ENCODE peak calls at places on chromosomes 4 and X, in four cellular contexts. J is esophagus squamous epithelium, L is AG04450, R is body of pancreas. U is an unnamed sample.

GRCh38 chr4:79048878-79049277 is 109.6 kb upstream of the PAQR3 start:
- DNase-seq in J (no peak), L (no peak), R (no peak), U (no peak)

GRCh38 chrX:8447367-8447766 is 17.3 kb upstream of the VCX3B start:
- DNase-seq in J (no peak), L (no peak), R (no peak), U (no peak)

GRCh38 chrX:46130246-46130645 is 415.0 kb downstream of the ZNF674 start:
- DNase-seq in J (no peak), L (no peak), R (no peak), U (no peak)

GRCh38 chr4:168942985-168943384 is 67.1 kb downstream of the CBR4 start:
- DNase-seq in J (no peak), L (no peak), R (no peak), U (no peak)

GRCh38 chr4:123479944-123480343 is 83.3 kb downstream of the SPRY1 start:
- DNase-seq in J (no peak), L (no peak), R (no peak), U (peak)

GRCh38 chr4:83128235-83128929 is 13.9 kb upstream of the PLAC8 start:
- DNase-seq in J (no peak), L (peak), R (no peak), U (no peak)

GRCh38 chr4:180150818-180151217 is 2092.4 kb upstream of the TENM3 start:
- DNase-seq in J (no peak), L (no peak), R (no peak), U (no peak)

GRCh38 chrX:39011454-39012204 is 210.4 kb downstream of the MID1IP1 start:
- DNase-seq in J (no peak), L (no peak), R (no peak), U (no peak)

GRCh38 chr4:108466936-108467902 is 153.2 kb upstream of the RPL34 start:
- DNase-seq in J (no peak), L (peak), R (no peak), U (no peak)

GRCh38 chrX:23312136-23312535 is 22.5 kb upstream of the PTCHD1 start:
- DNase-seq in J (no peak), L (no peak), R (no peak), U (no peak)

GRCh38 chrX:85114776-85115175 is 111.1 kb downstream of the APOOL start:
- DNase-seq in J (no peak), L (no peak), R (no peak), U (no peak)

GRCh38 chr4:141102367-141102766 is 30.9 kb downstream of the RNF150 start:
- DNase-seq in J (no peak), L (no peak), R (no peak), U (no peak)

GRCh38 chr4:98481167-98481566 is 177.2 kb downstream of the TSPAN5 start:
- DNase-seq in J (no peak), L (no peak), R (peak), U (no peak)

GRCh38 chr4:148437439-148437838 is 4.8 kb downstream of the NR3C2 start:
- DNase-seq in J (no peak), L (no peak), R (no peak), U (no peak)

GRCh38 chr4:8915201-8916200 is 43.9 kb upstream of the HMX1 start:
- DNase-seq in J (no peak), L (no peak), R (no peak), U (no peak)

GRCh38 chr4:119478446-119479179 is 150.0 kb downstream of the PDE5A start:
- DNase-seq in J (no peak), L (no peak), R (no peak), U (no peak)

GRCh38 chr4:73936969-73937368 is 44.9 kb downstream of the PF4 start:
- DNase-seq in J (no peak), L (no peak), R (no peak), U (no peak)

GRCh38 chr4:101345271-101345595 is 2.1 kb downstream of the PPP3CA start:
- DNase-seq in J (no peak), L (no peak), R (no peak), U (no peak)

GRCh38 chr4:94352996-94353395 is 10.4 kb upstream of the HPGDS start:
- DNase-seq in J (no peak), L (no peak), R (no peak), U (no peak)

GRCh38 chrX:106862972-106863688 is 40.0 kb downstream of the RIPPLY1 start:
- DNase-seq in J (no peak), L (no peak), R (peak), U (peak)

GRCh38 chrX:48966796-48967579 is 4.7 kb downstream of the KCND1 start:
- DNase-seq in J (no peak), L (no peak), R (no peak), U (no peak)

GRCh38 chrX:28794751-28795150 is 207.5 kb downstream of the IL1RAPL1 start:
- DNase-seq in J (no peak), L (no peak), R (no peak), U (no peak)

GRCh38 chr4:52036875-52037274 is 1.2 kb downstream of the SGCB start:
- DNase-seq in J (no peak), L (no peak), R (no peak), U (no peak)

GRCh38 chr4:145014365-145014764 is 83.6 kb downstream of the ANAPC10 start:
- DNase-seq in J (no peak), L (no peak), R (no peak), U (no peak)

GRCh38 chr4:139297001-139297410 is 4.3 kb upstream of the NAA15 start:
- DNase-seq in J (no peak), L (no peak), R (no peak), U (no peak)

GRCh38 chr4:126718161-126718560 is 914.6 kb upstream of the INTU start:
- DNase-seq in J (no peak), L (no peak), R (no peak), U (no peak)

GRCh38 chr4:83546796-83547195 is 10.9 kb downstream of the GPAT3 start:
- DNase-seq in J (no peak), L (no peak), R (no peak), U (no peak)

GRCh38 chr4:7679431-7679830 is 244.7 kb upstream of the PSAPL1 start:
- DNase-seq in J (no peak), L (no peak), R (no peak), U (no peak)

GRCh38 chrX:119228506-119229290 is 7.4 kb upstream of the PGRMC1 start:
- DNase-seq in J (no peak), L (peak), R (no peak), U (no peak)

GRCh38 chr4:74531952-74532794 is 87.2 kb downstream of the AREG start:
- DNase-seq in J (no peak), L (peak), R (no peak), U (no peak)

GRCh38 chr4:83252782-83253405 is 31.7 kb downstream of the COQ2 start:
- DNase-seq in J (peak), L (no peak), R (peak), U (peak)

GRCh38 chr4:26524001-26524400 is 33.7 kb upstream of the CCKAR start:
- DNase-seq in J (no peak), L (no peak), R (no peak), U (no peak)

GRCh38 chr4:98903561-98903960 is 25.4 kb downstream of the EIF4E start:
- DNase-seq in J (no peak), L (no peak), R (no peak), U (no peak)

GRCh38 chr4:183471960-183472708 is 27.7 kb downstream of the CDKN2AIP start:
- DNase-seq in J (peak), L (peak), R (peak), U (peak)

GRCh38 chr4:24488399-24489164 is 95.8 kb downstream of the DHX15 start:
- DNase-seq in J (no peak), L (no peak), R (peak), U (peak)

GRCh38 chrX:112961981-112962380 is 121.3 kb upstream of the AMOT start:
- DNase-seq in J (no peak), L (no peak), R (no peak), U (no peak)

GRCh38 chr4:186839122-186840037 is 115.7 kb upstream of the FAT1 start:
- DNase-seq in J (no peak), L (peak), R (no peak), U (no peak)

GRCh38 chr4:67576538-67576937 is 18.0 kb downstream of the STAP1 start:
- DNase-seq in J (no peak), L (no peak), R (no peak), U (no peak)

DNA sequence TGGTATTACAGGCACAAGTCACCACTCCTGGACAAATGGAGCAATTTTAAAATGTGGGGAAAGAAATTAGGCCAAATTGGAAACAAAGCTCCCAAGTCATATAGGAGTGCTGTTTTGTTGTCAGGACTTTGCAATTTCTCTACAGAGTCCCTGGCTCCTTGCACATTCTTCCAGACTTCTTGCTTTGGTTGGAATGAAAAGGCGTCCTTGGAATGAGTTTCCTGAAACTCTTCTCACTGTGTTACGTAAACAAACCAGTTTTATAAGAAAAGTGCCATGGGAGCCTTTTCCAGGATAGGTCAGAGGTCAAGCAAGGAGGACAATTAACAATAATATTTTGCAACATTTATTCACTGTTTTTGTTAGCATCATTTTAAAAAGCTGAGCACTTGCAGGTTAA is 32.4 kb upstream of the KIT start:
- DNase-seq in J (no peak), L (no peak), R (no peak), U (no peak)
- H3K27ac ChIP-seq in J (no peak), L (no peak), R (no peak), U (no peak)

GRCh38 chrX:103864886-103865534 is 33.0 kb upstream of the RAB9B start:
- DNase-seq in J (no peak), L (no peak), R (no peak), U (no peak)

GRCh38 chrX:103864149-103864548 is 32.1 kb upstream of the RAB9B start:
- DNase-seq in J (no peak), L (no peak), R (no peak), U (no peak)

DNA sequence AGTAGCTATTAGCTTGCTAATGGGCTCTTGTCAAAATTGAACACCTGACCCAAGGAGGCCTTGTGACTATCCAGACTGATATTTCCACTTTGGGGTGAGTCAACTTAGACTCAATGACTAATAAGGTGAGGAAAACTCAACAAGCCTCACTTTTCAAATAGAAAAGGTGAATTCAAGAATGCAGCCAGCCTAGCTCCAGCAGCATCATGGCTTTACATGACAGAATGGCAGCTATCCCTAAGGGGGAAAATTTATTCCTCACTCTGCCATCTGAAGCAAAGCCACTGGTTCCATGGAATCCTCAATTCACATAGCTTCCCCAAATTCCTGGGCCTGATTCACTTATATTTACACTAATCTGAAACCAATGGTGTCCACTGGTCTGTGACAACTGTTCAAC is 29.1 kb upstream of the RAB9B start:
- DNase-seq in J (no peak), L (no peak), R (no peak), U (no peak)
- H3K27ac ChIP-seq in J (no peak), L (no peak), R (no peak), U (no peak)

GRCh38 chr4:76166480-76166879 is 18.3 kb upstream of the NUP54 start:
- DNase-seq in J (no peak), L (no peak), R (no peak), U (no peak)
- H3K27ac ChIP-seq in J (no peak), L (no peak), R (no peak), U (no peak)

GRCh38 chr4:337143-337931 is at the start of gene ZNF141:
- DNase-seq in J (peak), L (peak), R (peak), U (peak)

GRCh38 chr4:337932-338758 is 531 bp downstream of the ZNF141 start:
- DNase-seq in J (no peak), L (no peak), R (peak), U (peak)

GRCh38 chr4:340011-340410 is 2.4 kb downstream of the ZNF141 start:
- DNase-seq in J (no peak), L (no peak), R (no peak), U (no peak)

GRCh38 chr4:336893-337142 is 796 bp upstream of the ZNF141 start:
- DNase-seq in J (no peak), L (no peak), R (no peak), U (no peak)

GRCh38 chr4:338759-339097 is 1.1 kb downstream of the ZNF141 start:
- DNase-seq in J (no peak), L (no peak), R (peak), U (no peak)
- H3K27ac ChIP-seq in J (no peak), L (no peak), R (no peak), U (no peak)

GRCh38 chr4:48255959-48256342 is 13.7 kb downstream of the TEC start:
- DNase-seq in J (no peak), L (no peak), R (no peak), U (no peak)
- H3K27ac ChIP-seq in J (no peak), L (no peak), R (no peak), U (no peak)

U was measured in lung.